ENCODE peak calls at places on chromosomes 4 and X, in seven cellular contexts. J is NCI-H1092 treated with DMSO at 0.1 percent for 48 hours, S is HuH-7, C is Right ventricle myocardium superior, H is GM04504, U is KBM-7, R is ACHN. X is an unnamed sample.

GRCh38 chrX:140572724-140573123 is 67.9 kb upstream of the SOX3 start:
- DNase-seq in J (no peak), S (peak), C (no peak), H (no peak), U (peak), R (peak), X (peak)

GRCh38 chrX:261858-262390 is 19.3 kb upstream of the PLCXD1 start:
- DNase-seq in J (no peak), S (no peak), C (no peak), H (no peak), U (no peak), R (no peak), X (no peak)

GRCh38 chr4:128810331-128810870 is 901 bp downstream of the JADE1 start:
- DNase-seq in J (peak), S (peak), C (peak), H (no peak), U (no peak), R (no peak), X (peak)

GRCh38 chr4:157221895-157222763 is 1.6 kb downstream of the GRIA2 start:
- DNase-seq in J (peak), S (no peak), C (no peak), H (no peak), U (no peak), R (no peak), X (no peak)

GRCh38 chr4:113978105-113978504 is 1.3 kb downstream of the ARSJ start:
- DNase-seq in J (no peak), S (no peak), C (no peak), H (no peak), U (no peak), R (no peak), X (no peak)

GRCh38 chr4:70196855-70197254 is 1.3 kb downstream of the ODAM start:
- DNase-seq in J (no peak), S (no peak), C (no peak), H (no peak), U (no peak), R (no peak), X (no peak)

GRCh38 chrX:135973025-135973547 is 702 bp downstream of the MMGT1 start:
- DNase-seq in J (peak), S (no peak), C (no peak), H (no peak), U (no peak), R (peak), X (no peak)

GRCh38 chrX:135477576-135477975 is 42.9 kb upstream of the INTS6L start:
- DNase-seq in J (peak), S (peak), C (peak), H (peak), U (peak), R (peak), X (peak)

GRCh38 chr4:79869597-79870336 is 203.3 kb downstream of the ANTXR2 start:
- DNase-seq in J (no peak), S (no peak), C (no peak), H (no peak), U (no peak), R (no peak), X (no peak)

GRCh38 chr4:84814100-84814750 is 152.3 kb downstream of the WDFY3 start:
- DNase-seq in J (no peak), S (peak), C (no peak), H (peak), U (no peak), R (peak), X (peak)

GRCh38 chrX:125769628-125770027 is 396.5 kb downstream of the DCAF12L2 start:
- DNase-seq in J (no peak), S (no peak), C (no peak), H (no peak), U (no peak), R (no peak), X (no peak)

GRCh38 chr4:182807346-182807745 is 109.8 kb downstream of the DCTD start:
- DNase-seq in J (peak), S (no peak), C (no peak), H (no peak), U (no peak), R (no peak), X (no peak)

GRCh38 chrX:15468036-15468435 is 25.1 kb downstream of the PIR start:
- DNase-seq in J (peak), S (no peak), C (no peak), H (no peak), U (peak), R (no peak), X (no peak)

GRCh38 chrX:116238093-116238492 is 67.5 kb downstream of the AGTR2 start:
- DNase-seq in J (no peak), S (no peak), C (no peak), H (no peak), U (peak), R (no peak), X (no peak)

GRCh38 chr4:169115897-169116254 is 105.8 kb upstream of the CBR4 start:
- DNase-seq in J (no peak), S (peak), C (no peak), H (peak), U (no peak), R (peak), X (no peak)

GRCh38 chr4:188175288-188175687 is 36.0 kb downstream of the TRIML1 start:
- DNase-seq in J (no peak), S (no peak), C (no peak), H (no peak), U (no peak), R (no peak), X (no peak)

GRCh38 chrX:135740683-135741149 is 27.3 kb downstream of the CT45A3 start:
- DNase-seq in J (no peak), S (peak), C (peak), H (no peak), U (peak), R (peak), X (peak)

GRCh38 chr4:117324851-117325491 is 239.6 kb upstream of the TRAM1L1 start:
- DNase-seq in J (no peak), S (no peak), C (no peak), H (no peak), U (no peak), R (peak), X (no peak)

GRCh38 chrX:15749642-15750610 is 11.9 kb downstream of the CA5B start:
- DNase-seq in J (no peak), S (no peak), C (peak), H (no peak), U (peak), R (no peak), X (no peak)

GRCh38 chrX:150446995-150447394 is 83.9 kb downstream of the MAMLD1 start:
- DNase-seq in J (no peak), S (no peak), C (no peak), H (no peak), U (no peak), R (no peak), X (no peak)

GRCh38 chr4:165625281-165625680 is 246.5 kb downstream of the CPE start:
- DNase-seq in J (no peak), S (no peak), C (no peak), H (no peak), U (no peak), R (no peak), X (no peak)

GRCh38 chr4:30719363-30720020 is 677 bp upstream of the PCDH7 start:
- DNase-seq in J (peak), S (peak), C (peak), H (no peak), U (peak), R (peak), X (no peak)

X was measured in HepG2.